ENCODE peak calls at places on chromosomes 12 and 14, in nine cellular contexts. One of them, this sample, is unnamed.

GRCh38 chr14:44700694-44701093 is 193.6 kb upstream of the FSCB start:
- DNase-seq in transverse colon: no peak
- DNase-seq in aorta: no peak
- DNase-seq in thoracic aorta: no peak
- DNase-seq in SK-N-SH: no peak
- DNase-seq in right atrium auricular region: no peak
- DNase-seq in uterus: no peak
- DNase-seq in pancreas: no peak
- DNase-seq in esophagus squamous epithelium: no peak
- DNase-seq in this sample: no peak

GRCh38 chr12:79326663-79327062 is 364.1 kb downstream of the PAWR start:
- DNase-seq in transverse colon: no peak
- DNase-seq in aorta: no peak
- DNase-seq in thoracic aorta: no peak
- DNase-seq in SK-N-SH: no peak
- DNase-seq in right atrium auricular region: no peak
- DNase-seq in uterus: no peak
- DNase-seq in pancreas: no peak
- DNase-seq in esophagus squamous epithelium: no peak
- DNase-seq in this sample: no peak

GRCh38 chr12:29234965-29235364 is 85.9 kb downstream of the FAR2 start:
- DNase-seq in transverse colon: no peak
- DNase-seq in aorta: no peak
- DNase-seq in thoracic aorta: no peak
- DNase-seq in SK-N-SH: no peak
- DNase-seq in right atrium auricular region: no peak
- DNase-seq in uterus: no peak
- DNase-seq in pancreas: no peak
- DNase-seq in esophagus squamous epithelium: no peak
- DNase-seq in this sample: no peak

GRCh38 chr14:92039073-92039719 is 663 bp downstream of the TRIP11 start:
- DNase-seq in transverse colon: peak; percentile 26
- DNase-seq in aorta: peak; percentile 86
- DNase-seq in thoracic aorta: no peak
- DNase-seq in SK-N-SH: peak; percentile 65
- DNase-seq in right atrium auricular region: no peak
- DNase-seq in uterus: no peak
- DNase-seq in pancreas: no peak
- DNase-seq in esophagus squamous epithelium: no peak
- DNase-seq in this sample: no peak

GRCh38 chr12:121240484-121241202 is 30.7 kb downstream of the P2RX4 start:
- DNase-seq in transverse colon: peak; percentile 75
- DNase-seq in aorta: peak; percentile 93
- DNase-seq in thoracic aorta: peak; percentile 42
- DNase-seq in SK-N-SH: no peak
- DNase-seq in right atrium auricular region: peak; percentile 79
- DNase-seq in uterus: peak; percentile 93
- DNase-seq in pancreas: no peak
- DNase-seq in esophagus squamous epithelium: no peak
- DNase-seq in this sample: no peak

GRCh38 chr14:58783801-58784511 is 146.2 kb downstream of the DACT1 start:
- DNase-seq in transverse colon: no peak
- DNase-seq in aorta: no peak
- DNase-seq in thoracic aorta: no peak
- DNase-seq in SK-N-SH: no peak
- DNase-seq in right atrium auricular region: no peak
- DNase-seq in uterus: no peak
- DNase-seq in pancreas: no peak
- DNase-seq in esophagus squamous epithelium: no peak
- DNase-seq in this sample: no peak

GRCh38 chr12:14828896-14829295 is 14.4 kb downstream of the ART4 start:
- DNase-seq in transverse colon: no peak
- DNase-seq in aorta: no peak
- DNase-seq in thoracic aorta: no peak
- DNase-seq in SK-N-SH: peak; percentile 32
- DNase-seq in right atrium auricular region: no peak
- DNase-seq in uterus: no peak
- DNase-seq in pancreas: no peak
- DNase-seq in esophagus squamous epithelium: no peak
- DNase-seq in this sample: no peak

GRCh38 chr12:67714648-67715047 is 66.1 kb downstream of the DYRK2 start:
- DNase-seq in transverse colon: no peak
- DNase-seq in aorta: no peak
- DNase-seq in thoracic aorta: no peak
- DNase-seq in SK-N-SH: no peak
- DNase-seq in right atrium auricular region: no peak
- DNase-seq in uterus: no peak
- DNase-seq in pancreas: no peak
- DNase-seq in esophagus squamous epithelium: no peak
- DNase-seq in this sample: no peak

GRCh38 chr14:32306549-32306948 is 22.5 kb upstream of the AKAP6 start:
- DNase-seq in transverse colon: no peak
- DNase-seq in aorta: no peak
- DNase-seq in thoracic aorta: no peak
- DNase-seq in SK-N-SH: no peak
- DNase-seq in right atrium auricular region: no peak
- DNase-seq in uterus: no peak
- DNase-seq in pancreas: no peak
- DNase-seq in esophagus squamous epithelium: no peak
- DNase-seq in this sample: no peak

GRCh38 chr12:89796798-89797382 is 88.3 kb upstream of the ATP2B1 start:
- DNase-seq in transverse colon: no peak
- DNase-seq in aorta: no peak
- DNase-seq in thoracic aorta: no peak
- DNase-seq in SK-N-SH: no peak
- DNase-seq in right atrium auricular region: no peak
- DNase-seq in uterus: no peak
- DNase-seq in pancreas: no peak
- DNase-seq in esophagus squamous epithelium: no peak
- DNase-seq in this sample: no peak

GRCh38 chr12:44874981-44875416 is 1.1 kb downstream of the NELL2 start:
- DNase-seq in transverse colon: no peak
- DNase-seq in aorta: peak; percentile 56
- DNase-seq in thoracic aorta: no peak
- DNase-seq in SK-N-SH: peak; percentile 23
- DNase-seq in right atrium auricular region: no peak
- DNase-seq in uterus: no peak
- DNase-seq in pancreas: no peak
- DNase-seq in esophagus squamous epithelium: no peak
- DNase-seq in this sample: peak; percentile 1

GRCh38 chr12:6507102-6507998 is 13.4 kb downstream of the NCAPD2 start:
- DNase-seq in transverse colon: no peak
- DNase-seq in aorta: no peak
- DNase-seq in thoracic aorta: no peak
- DNase-seq in SK-N-SH: no peak
- DNase-seq in right atrium auricular region: no peak
- DNase-seq in uterus: no peak
- DNase-seq in pancreas: no peak
- DNase-seq in esophagus squamous epithelium: no peak
- DNase-seq in this sample: no peak

GRCh38 chr12:52495385-52495784 is 2.3 kb upstream of the KRT6A start:
- DNase-seq in transverse colon: no peak
- DNase-seq in aorta: no peak
- DNase-seq in thoracic aorta: no peak
- DNase-seq in SK-N-SH: no peak
- DNase-seq in right atrium auricular region: no peak
- DNase-seq in uterus: no peak
- DNase-seq in pancreas: no peak
- DNase-seq in esophagus squamous epithelium: no peak
- DNase-seq in this sample: no peak

GRCh38 chr12:59268295-59268809 is 327.5 kb upstream of the SLC16A7 start:
- DNase-seq in transverse colon: no peak
- DNase-seq in aorta: no peak
- DNase-seq in thoracic aorta: no peak
- DNase-seq in SK-N-SH: no peak
- DNase-seq in right atrium auricular region: no peak
- DNase-seq in uterus: no peak
- DNase-seq in pancreas: no peak
- DNase-seq in esophagus squamous epithelium: no peak
- DNase-seq in this sample: no peak

DNA sequence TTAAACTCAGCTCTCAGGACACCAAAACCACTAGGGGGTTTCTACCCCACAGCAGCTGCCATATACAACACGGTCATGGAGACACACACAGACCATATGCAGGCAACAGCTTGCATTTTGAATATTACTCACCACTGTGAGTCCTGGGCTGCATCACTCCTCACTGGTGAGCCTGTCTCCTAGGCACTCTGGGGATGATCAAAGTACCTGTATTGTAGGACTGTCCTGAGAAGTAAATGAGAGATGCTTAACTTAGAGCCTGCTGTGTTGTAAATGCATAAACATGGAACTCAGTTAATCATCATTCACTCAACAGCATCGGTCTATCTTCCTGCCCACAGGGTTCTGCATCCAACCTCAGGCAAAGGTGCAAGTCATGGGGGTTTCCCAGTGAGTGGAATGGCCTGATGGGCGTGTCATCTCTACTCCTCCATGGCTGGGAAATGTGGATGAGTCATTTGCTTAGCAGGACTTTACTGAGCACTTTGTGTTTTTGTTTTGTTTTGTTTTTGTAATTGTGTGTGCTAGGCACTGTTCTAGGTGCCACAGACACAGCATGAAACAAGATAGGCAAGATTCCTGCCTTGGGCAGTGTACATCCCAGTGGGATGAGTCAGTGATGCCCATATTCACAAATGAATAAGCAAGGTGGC is 1141.2 kb upstream of the TMEM132C start:
- DNase-seq in transverse colon: peak; percentile 14
- DNase-seq in aorta: no peak
- DNase-seq in thoracic aorta: no peak
- DNase-seq in SK-N-SH: no peak
- DNase-seq in right atrium auricular region: no peak
- DNase-seq in uterus: no peak
- DNase-seq in pancreas: no peak
- DNase-seq in esophagus squamous epithelium: no peak
- DNase-seq in this sample: peak; percentile 18
- H3K4me3 ChIP-seq in transverse colon: no peak overlapping the region
- H3K4me3 ChIP-seq in aorta: no peak overlapping the region
- H3K4me3 ChIP-seq in thoracic aorta: no peak overlapping the region
- H3K4me3 ChIP-seq in SK-N-SH: no peak overlapping the region
- H3K4me3 ChIP-seq in right atrium auricular region: no peak overlapping the region
- H3K4me3 ChIP-seq in uterus: no peak overlapping the region
- H3K4me3 ChIP-seq in pancreas: no peak overlapping the region
- H3K4me3 ChIP-seq in esophagus squamous epithelium: no peak overlapping the region
- H3K4me3 ChIP-seq in this sample: no peak overlapping the region

GRCh38 chr12:125185311-125185739 is 120.1 kb downstream of the AACS start:
- DNase-seq in transverse colon: no peak
- DNase-seq in aorta: no peak
- DNase-seq in thoracic aorta: no peak
- DNase-seq in SK-N-SH: no peak
- DNase-seq in right atrium auricular region: no peak
- DNase-seq in uterus: no peak
- DNase-seq in pancreas: no peak
- DNase-seq in esophagus squamous epithelium: no peak
- DNase-seq in this sample: no peak
- H3K27me3 ChIP-seq in transverse colon: peaks cover 82% of the 10 kb centered on the region
- H3K27me3 ChIP-seq in aorta: no peaks in the 10 kb centered on the region
- H3K27me3 ChIP-seq in thoracic aorta: peaks cover 4% of the 10 kb centered on the region
- H3K27me3 ChIP-seq in SK-N-SH: peaks cover 42% of the 10 kb centered on the region
- H3K27me3 ChIP-seq in right atrium auricular region: peaks cover 4% of the 10 kb centered on the region
- H3K27me3 ChIP-seq in uterus: peaks cover 25% of the 10 kb centered on the region
- H3K27me3 ChIP-seq in pancreas: no peaks in the 10 kb centered on the region
- H3K27me3 ChIP-seq in esophagus squamous epithelium: peaks cover 16% of the 10 kb centered on the region
- H3K27me3 ChIP-seq in this sample: no peaks in the 10 kb centered on the region

DNA sequence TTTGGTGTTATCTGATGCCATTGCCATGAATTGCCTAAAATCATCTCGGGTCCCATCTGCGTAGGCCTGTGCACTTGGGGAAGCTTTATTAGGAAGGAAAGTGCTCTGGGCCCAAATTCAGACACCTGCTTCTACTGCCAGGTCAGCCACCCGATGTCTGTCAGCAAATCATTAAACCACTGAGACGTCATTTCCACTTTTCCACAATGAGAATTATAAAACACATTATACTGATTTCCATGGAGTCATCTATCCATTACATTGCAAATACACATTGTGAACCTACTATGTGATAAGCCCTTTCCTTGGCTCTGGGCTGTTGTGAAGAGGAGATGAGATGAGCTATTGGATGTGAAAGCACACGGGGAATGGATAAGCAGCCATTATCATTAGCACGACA is 1022.9 kb downstream of the BCL11B start:
- DNase-seq in transverse colon: no peak
- DNase-seq in aorta: no peak
- DNase-seq in thoracic aorta: no peak
- DNase-seq in SK-N-SH: no peak
- DNase-seq in right atrium auricular region: no peak
- DNase-seq in uterus: no peak
- DNase-seq in pancreas: no peak
- DNase-seq in esophagus squamous epithelium: no peak
- DNase-seq in this sample: no peak
- H3K4me3 ChIP-seq in transverse colon: no peak overlapping the region
- H3K4me3 ChIP-seq in aorta: no peak overlapping the region
- H3K4me3 ChIP-seq in thoracic aorta: no peak overlapping the region
- H3K4me3 ChIP-seq in SK-N-SH: no peak overlapping the region
- H3K4me3 ChIP-seq in right atrium auricular region: no peak overlapping the region
- H3K4me3 ChIP-seq in uterus: no peak overlapping the region
- H3K4me3 ChIP-seq in pancreas: no peak overlapping the region
- H3K4me3 ChIP-seq in esophagus squamous epithelium: no peak overlapping the region
- H3K4me3 ChIP-seq in this sample: no peak overlapping the region

GRCh38 chr14:72717220-72717619 is 176.7 kb downstream of the DPF3 start:
- DNase-seq in transverse colon: no peak
- DNase-seq in aorta: no peak
- DNase-seq in thoracic aorta: no peak
- DNase-seq in SK-N-SH: no peak
- DNase-seq in right atrium auricular region: no peak
- DNase-seq in uterus: no peak
- DNase-seq in pancreas: no peak
- DNase-seq in esophagus squamous epithelium: no peak
- DNase-seq in this sample: no peak

GRCh38 chr14:72714871-72715214 is 179.1 kb downstream of the DPF3 start:
- DNase-seq in transverse colon: no peak
- DNase-seq in aorta: no peak
- DNase-seq in thoracic aorta: no peak
- DNase-seq in SK-N-SH: no peak
- DNase-seq in right atrium auricular region: no peak
- DNase-seq in uterus: no peak
- DNase-seq in pancreas: no peak
- DNase-seq in esophagus squamous epithelium: no peak
- DNase-seq in this sample: peak; percentile 37

GRCh38 chr14:72715215-72715909 is 178.5 kb downstream of the DPF3 start:
- DNase-seq in transverse colon: no peak
- DNase-seq in aorta: no peak
- DNase-seq in thoracic aorta: no peak
- DNase-seq in SK-N-SH: no peak
- DNase-seq in right atrium auricular region: no peak
- DNase-seq in uterus: no peak
- DNase-seq in pancreas: no peak
- DNase-seq in esophagus squamous epithelium: no peak
- DNase-seq in this sample: peak; percentile 30

GRCh38 chr14:72715910-72716268 is 178.0 kb downstream of the DPF3 start:
- DNase-seq in transverse colon: no peak
- DNase-seq in aorta: no peak
- DNase-seq in thoracic aorta: no peak
- DNase-seq in SK-N-SH: no peak
- DNase-seq in right atrium auricular region: peak; percentile 65
- DNase-seq in uterus: no peak
- DNase-seq in pancreas: no peak
- DNase-seq in esophagus squamous epithelium: no peak
- DNase-seq in this sample: peak; percentile 21

DNA sequence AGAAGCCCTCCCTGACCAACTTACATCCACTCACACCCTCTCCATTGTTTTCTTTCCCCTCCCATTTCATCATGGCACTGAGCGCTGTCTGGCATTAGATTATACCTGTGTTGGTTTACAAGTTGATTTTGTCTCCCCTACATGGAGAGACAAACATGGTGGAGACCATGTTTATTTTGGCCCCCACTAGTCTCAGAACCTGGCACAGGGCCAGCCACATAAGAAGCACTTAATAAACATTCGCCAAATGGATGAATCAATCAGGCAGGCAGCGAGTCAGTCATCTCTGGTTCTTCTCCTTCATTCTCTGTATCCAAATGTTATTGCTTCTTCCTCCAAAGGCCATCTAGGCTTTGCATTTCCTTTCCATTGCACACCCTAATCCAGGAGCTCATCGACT is 177.4 kb downstream of the DPF3 start:
- DNase-seq in transverse colon: no peak
- DNase-seq in aorta: no peak
- DNase-seq in thoracic aorta: no peak
- DNase-seq in SK-N-SH: no peak
- DNase-seq in right atrium auricular region: no peak
- DNase-seq in uterus: no peak
- DNase-seq in pancreas: no peak
- DNase-seq in esophagus squamous epithelium: no peak
- DNase-seq in this sample: no peak
- H3K27me3 ChIP-seq in transverse colon: no peaks in the 10 kb centered on the region
- H3K27me3 ChIP-seq in aorta: no peaks in the 10 kb centered on the region
- H3K27me3 ChIP-seq in thoracic aorta: no peaks in the 10 kb centered on the region
- H3K27me3 ChIP-seq in SK-N-SH: no peaks in the 10 kb centered on the region
- H3K27me3 ChIP-seq in right atrium auricular region: no peaks in the 10 kb centered on the region
- H3K27me3 ChIP-seq in uterus: no peaks in the 10 kb centered on the region
- H3K27me3 ChIP-seq in pancreas: no peaks in the 10 kb centered on the region
- H3K27me3 ChIP-seq in esophagus squamous epithelium: no peaks in the 10 kb centered on the region
- H3K27me3 ChIP-seq in this sample: no peaks in the 10 kb centered on the region

This sample was measured in GM06990.